ENCODE peak calls at places on chromosomes 1 and 21, in five cellular contexts. One of them, this sample, is unnamed.

GRCh38 chr1:39407889-39408640 is 83.4 kb upstream of the BMP8A start:
- DNase-seq in PC-3: peak
- DNase-seq in IMR-90: no peak
- DNase-seq in right atrium auricular region: no peak
- DNase-seq in mammary epithelial cell: no peak
- DNase-seq in this sample: no peak

GRCh38 chr1:203179328-203180009 is 3.8 kb upstream of the MYBPH start:
- DNase-seq in PC-3: no peak
- DNase-seq in mammary epithelial cell: no peak
- DNase-seq in IMR-90: no peak
- DNase-seq in right atrium auricular region: no peak
- DNase-seq in this sample: no peak

GRCh38 chr1:161787355-161787754 is 21.2 kb downstream of the ATF6 start:
- DNase-seq in PC-3: no peak
- DNase-seq in right atrium auricular region: no peak
- DNase-seq in mammary epithelial cell: no peak
- DNase-seq in IMR-90: no peak
- DNase-seq in this sample: no peak

GRCh38 chr1:56061824-56062223 is 517.5 kb downstream of the PLPP3 start:
- DNase-seq in mammary epithelial cell: peak
- DNase-seq in right atrium auricular region: no peak
- DNase-seq in PC-3: peak
- DNase-seq in IMR-90: no peak
- DNase-seq in this sample: no peak

GRCh38 chr1:55128418-55128817 is 86.7 kb downstream of the USP24 start:
- DNase-seq in IMR-90: no peak
- DNase-seq in right atrium auricular region: no peak
- DNase-seq in PC-3: peak
- DNase-seq in mammary epithelial cell: no peak
- DNase-seq in this sample: no peak

GRCh38 chr1:53373246-53373645 is 45.4 kb upstream of the LRP8 start:
- DNase-seq in right atrium auricular region: no peak
- DNase-seq in PC-3: no peak
- DNase-seq in IMR-90: no peak
- DNase-seq in mammary epithelial cell: no peak
- DNase-seq in this sample: peak

GRCh38 chr1:3727042-3727824 is 25.0 kb upstream of the CCDC27 start:
- DNase-seq in IMR-90: no peak
- DNase-seq in mammary epithelial cell: no peak
- DNase-seq in right atrium auricular region: no peak
- DNase-seq in PC-3: peak
- DNase-seq in this sample: no peak

GRCh38 chr1:218743861-218744505 is 398.8 kb downstream of the TGFB2 start:
- DNase-seq in IMR-90: no peak
- DNase-seq in PC-3: peak
- DNase-seq in mammary epithelial cell: peak
- DNase-seq in right atrium auricular region: no peak
- DNase-seq in this sample: no peak

GRCh38 chr21:45601551-45601950 is 42.0 kb upstream of the PCBP3 start:
- DNase-seq in right atrium auricular region: no peak
- DNase-seq in PC-3: no peak
- DNase-seq in IMR-90: no peak
- DNase-seq in mammary epithelial cell: no peak
- DNase-seq in this sample: no peak

GRCh38 chr1:78833491-78833890 is 173.0 kb downstream of the ADGRL4 start:
- DNase-seq in IMR-90: peak
- DNase-seq in PC-3: peak
- DNase-seq in mammary epithelial cell: peak
- DNase-seq in right atrium auricular region: no peak
- DNase-seq in this sample: no peak

GRCh38 chr1:5798151-5798730 is 194.0 kb downstream of the NPHP4 start:
- DNase-seq in IMR-90: no peak
- DNase-seq in PC-3: no peak
- DNase-seq in mammary epithelial cell: no peak
- DNase-seq in right atrium auricular region: no peak
- DNase-seq in this sample: no peak

GRCh38 chr1:42975038-42975437 is 16.4 kb upstream of the SLC2A1 start:
- DNase-seq in right atrium auricular region: no peak
- DNase-seq in mammary epithelial cell: no peak
- DNase-seq in PC-3: no peak
- DNase-seq in IMR-90: no peak
- DNase-seq in this sample: no peak

GRCh38 chr1:159854101-159854692 is 8.3 kb downstream of the VSIG8 start:
- DNase-seq in mammary epithelial cell: no peak
- DNase-seq in PC-3: peak
- DNase-seq in right atrium auricular region: peak
- DNase-seq in IMR-90: no peak
- DNase-seq in this sample: no peak

GRCh38 chr1:204446413-204447111 is 34.9 kb upstream of the PPP1R15B start:
- DNase-seq in PC-3: peak
- DNase-seq in mammary epithelial cell: no peak
- DNase-seq in right atrium auricular region: no peak
- DNase-seq in IMR-90: peak
- DNase-seq in this sample: peak

GRCh38 chr1:204447220-204447619 is 35.6 kb upstream of the PPP1R15B start:
- DNase-seq in PC-3: no peak
- DNase-seq in IMR-90: no peak
- DNase-seq in right atrium auricular region: no peak
- DNase-seq in mammary epithelial cell: no peak
- DNase-seq in this sample: no peak

GRCh38 chr1:204447736-204448135 is 36.1 kb upstream of the PPP1R15B start:
- DNase-seq in right atrium auricular region: no peak
- DNase-seq in PC-3: no peak
- DNase-seq in mammary epithelial cell: no peak
- DNase-seq in IMR-90: no peak
- DNase-seq in this sample: no peak

GRCh38 chr1:204443871-204444581 is 32.4 kb upstream of the PPP1R15B start:
- DNase-seq in right atrium auricular region: no peak
- DNase-seq in PC-3: peak
- DNase-seq in IMR-90: no peak
- DNase-seq in mammary epithelial cell: peak
- DNase-seq in this sample: no peak

DNA sequence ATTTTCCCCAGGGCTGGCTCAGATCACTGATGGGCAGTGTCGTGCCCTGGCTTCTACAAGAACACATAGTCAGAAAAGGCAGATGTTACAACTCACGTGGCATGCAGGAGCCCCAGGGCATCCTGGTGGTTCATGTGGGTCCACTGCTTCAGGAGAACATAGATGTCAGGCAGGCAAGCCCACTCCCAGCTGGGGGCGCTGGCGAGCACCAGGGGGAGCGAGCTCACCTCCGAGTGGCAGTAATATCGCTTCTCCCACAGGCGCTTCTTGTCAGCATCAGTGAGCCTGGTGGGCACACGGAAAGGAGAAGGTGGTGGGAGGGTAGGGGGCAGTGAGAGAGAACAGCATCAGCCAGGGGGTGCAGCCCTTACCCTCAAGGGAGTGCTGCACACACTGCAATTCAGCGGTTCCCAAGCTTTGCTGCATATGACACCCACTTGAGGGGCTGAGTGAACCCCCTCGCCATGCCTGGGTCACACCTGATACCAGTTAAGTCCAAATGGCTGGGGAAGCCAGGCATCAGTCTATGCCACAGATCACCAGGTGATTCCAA is 34.3 kb upstream of the PPP1R15B start:
- DNase-seq in mammary epithelial cell: no peak
- DNase-seq in IMR-90: peak
- DNase-seq in right atrium auricular region: no peak
- DNase-seq in PC-3: peak
- DNase-seq in this sample: no peak
- TF ChIP-seq CTCF in mammary epithelial cell: peak
- TF ChIP-seq CTCF in IMR-90: peak
- TF ChIP-seq CTCF in right atrium auricular region: no peak
- TF ChIP-seq CTCF in PC-3: peak
- TF ChIP-seq CTCF in this sample: peak

GRCh38 chr1:204366759-204367158 is 7.0 kb upstream of the PLEKHA6 start:
- DNase-seq in mammary epithelial cell: no peak
- DNase-seq in PC-3: peak
- DNase-seq in IMR-90: no peak
- DNase-seq in right atrium auricular region: no peak
- DNase-seq in this sample: no peak
- TF ChIP-seq CTCF in mammary epithelial cell: peak
- TF ChIP-seq CTCF in PC-3: peak
- TF ChIP-seq CTCF in IMR-90: peak
- TF ChIP-seq CTCF in right atrium auricular region: no peak
- TF ChIP-seq CTCF in this sample: peak

DNA sequence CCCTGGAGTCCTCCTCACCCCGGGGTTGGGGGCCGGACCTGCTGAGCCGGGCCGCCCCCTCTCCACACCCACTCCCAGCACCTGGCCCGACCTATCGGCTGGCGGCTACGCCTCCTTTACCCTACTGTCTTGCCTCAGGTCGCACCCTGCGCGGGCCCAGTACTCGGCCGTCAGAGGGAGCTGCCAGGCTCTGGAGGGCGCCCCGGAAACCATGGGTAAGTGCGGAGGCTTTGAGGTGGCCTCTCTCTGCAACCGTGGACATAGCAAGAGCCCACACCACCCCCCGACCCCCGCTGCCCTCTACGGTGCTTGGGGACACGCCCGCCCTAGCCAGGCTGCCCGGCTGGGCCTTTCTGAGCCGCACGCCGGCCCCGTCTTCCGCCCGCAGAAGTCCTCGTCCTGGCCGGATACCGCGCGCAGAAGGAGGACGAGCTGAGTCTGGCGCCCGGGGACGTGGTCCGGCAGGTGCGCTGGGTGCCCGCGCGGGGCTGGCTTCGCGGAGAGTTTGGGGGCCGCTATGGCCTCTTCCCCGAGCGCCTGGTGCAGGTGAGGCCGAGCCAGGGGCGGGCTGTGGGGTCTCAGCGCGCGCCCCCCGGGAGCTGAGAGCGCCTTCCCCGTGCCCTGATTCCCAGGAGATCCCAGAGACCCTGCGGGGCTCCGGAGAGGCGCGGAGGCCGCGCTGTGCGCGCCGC is at the start of gene SH3D21:
- DNase-seq in right atrium auricular region: no peak
- DNase-seq in PC-3: peak
- DNase-seq in IMR-90: no peak
- DNase-seq in mammary epithelial cell: peak
- DNase-seq in this sample: no peak
- TF ChIP-seq CTCF in right atrium auricular region: no peak
- TF ChIP-seq CTCF in PC-3: peak
- TF ChIP-seq CTCF in IMR-90: no peak
- TF ChIP-seq CTCF in mammary epithelial cell: peak
- TF ChIP-seq CTCF in this sample: peak

GRCh38 chr1:172325562-172325961 is 94.9 kb upstream of the C1orf105 start:
- DNase-seq in IMR-90: peak
- DNase-seq in right atrium auricular region: no peak
- DNase-seq in mammary epithelial cell: peak
- DNase-seq in PC-3: peak
- DNase-seq in this sample: no peak

GRCh38 chr1:172321429-172321828 is 99.1 kb upstream of the C1orf105 start:
- DNase-seq in IMR-90: peak
- DNase-seq in right atrium auricular region: no peak
- DNase-seq in PC-3: peak
- DNase-seq in mammary epithelial cell: no peak
- DNase-seq in this sample: no peak

GRCh38 chr1:172323666-172324065 is 96.8 kb upstream of the C1orf105 start:
- DNase-seq in right atrium auricular region: no peak
- DNase-seq in PC-3: no peak
- DNase-seq in mammary epithelial cell: no peak
- DNase-seq in IMR-90: no peak
- DNase-seq in this sample: no peak

GRCh38 chr1:172320723-172321122 is 99.8 kb upstream of the C1orf105 start:
- DNase-seq in IMR-90: peak
- DNase-seq in mammary epithelial cell: no peak
- DNase-seq in right atrium auricular region: no peak
- DNase-seq in PC-3: peak
- DNase-seq in this sample: no peak

DNA sequence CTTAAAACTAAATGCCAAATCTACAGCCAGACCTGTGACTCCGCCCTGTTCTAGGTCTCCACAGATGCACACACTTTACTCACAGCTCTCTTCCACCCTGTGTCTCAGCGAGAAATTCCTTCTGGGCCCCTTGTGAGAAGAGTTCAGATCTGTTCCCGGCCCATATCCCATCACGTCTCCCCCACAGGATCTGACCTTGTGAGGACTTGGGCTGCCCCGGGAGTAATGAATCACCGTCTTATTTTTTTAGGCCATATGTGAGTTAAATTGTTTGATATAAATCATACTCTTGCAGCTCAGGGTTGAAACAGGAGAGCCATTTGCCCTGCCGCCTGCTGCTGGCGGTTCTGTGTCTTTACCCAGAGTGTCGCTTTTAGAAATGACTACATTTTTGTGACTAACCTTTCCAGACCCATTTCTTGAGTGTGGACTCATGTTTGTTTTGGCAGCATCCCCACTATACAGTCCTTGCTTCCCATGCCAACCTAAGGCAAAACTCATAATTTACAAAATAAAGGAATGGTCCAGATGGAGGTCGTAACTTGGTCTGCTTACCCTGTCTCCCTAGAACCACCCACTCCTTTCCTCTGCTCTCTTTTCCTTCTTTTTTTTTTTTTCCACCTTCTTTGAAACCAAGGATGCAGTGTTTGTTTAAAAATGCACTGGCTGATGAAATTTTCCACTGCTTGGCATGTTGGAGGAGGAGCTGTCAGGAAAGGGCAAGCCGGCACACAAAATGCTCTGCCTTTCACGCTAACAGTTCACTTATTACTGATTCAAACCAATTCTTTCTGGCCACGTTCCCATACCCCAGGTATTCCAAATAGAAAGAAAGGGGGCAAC is 98.0 kb upstream of the C1orf105 start:
- DNase-seq in right atrium auricular region: peak
- DNase-seq in IMR-90: peak
- DNase-seq in PC-3: peak
- DNase-seq in mammary epithelial cell: peak
- DNase-seq in this sample: peak
- TF ChIP-seq CTCF in right atrium auricular region: no peak
- TF ChIP-seq CTCF in IMR-90: no peak
- TF ChIP-seq CTCF in PC-3: peak
- TF ChIP-seq CTCF in mammary epithelial cell: peak
- TF ChIP-seq CTCF in this sample: peak

DNA sequence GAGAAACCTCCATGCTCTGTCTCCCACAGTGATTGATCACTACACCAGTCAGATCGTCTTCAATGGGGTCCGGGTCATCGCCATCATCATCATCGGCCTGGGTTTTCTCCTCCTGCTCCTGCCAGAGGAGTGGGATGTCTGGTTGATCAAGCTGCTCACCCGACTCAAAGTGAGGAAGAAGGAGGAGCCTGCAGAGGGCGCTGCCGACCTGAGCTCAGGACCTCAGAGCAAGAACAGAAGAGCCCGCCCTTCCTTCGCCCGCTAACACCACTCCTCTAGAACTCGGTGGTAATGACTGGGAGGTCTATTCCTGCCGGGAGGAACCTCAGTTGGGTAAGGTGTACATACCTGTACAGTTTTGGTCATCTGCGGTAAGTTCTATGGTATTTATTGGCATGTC is 50.3 kb upstream of the COA6 start:
- DNase-seq in mammary epithelial cell: no peak
- DNase-seq in IMR-90: peak
- DNase-seq in PC-3: peak
- DNase-seq in right atrium auricular region: no peak
- DNase-seq in this sample: no peak
- TF ChIP-seq CTCF in mammary epithelial cell: peak
- TF ChIP-seq CTCF in IMR-90: peak
- TF ChIP-seq CTCF in PC-3: peak
- TF ChIP-seq CTCF in right atrium auricular region: no peak
- TF ChIP-seq CTCF in this sample: peak